ENCODE peak calls at places on chromosome 10, in eight cellular contexts. H is iPS DF 19.7; K is tibial artery; B is NCI-H345; M is naive thymus-derived CD4-positive, alpha-beta T cell; I is fibroblast of pulmonary artery; R is GM19239; U is activated naive CD8-positive, alpha-beta T cell treated with anti-CD3 and anti-CD28 coated beads, Interleukin-2, amount 50 U/mL, for 24 hours. Y is an unnamed sample.

GRCh38 chr10:131006458-131007256 is 304.9 kb downstream of the TCERG1L start:
- DNase-seq in K (no peak), U (no peak), B (no peak), H (no peak), I (no peak), R (no peak), M (no peak), Y (no peak)

GRCh38 chr10:70729763-70730357 is 55.3 kb downstream of the TBATA start:
- DNase-seq in K (no peak), H (no peak), R (no peak), M (no peak), U (no peak), I (peak), B (peak), Y (peak)

GRCh38 chr10:95384011-95384704 is 93.4 kb upstream of the PDLIM1 start:
- DNase-seq in R (no peak), I (no peak), H (no peak), M (no peak), U (no peak), B (no peak), K (no peak), Y (no peak)

GRCh38 chr10:2938869-2939268 is 128.5 kb upstream of the PFKP start:
- DNase-seq in H (no peak), M (no peak), B (no peak), I (peak), K (no peak), R (no peak), U (no peak), Y (no peak)

GRCh38 chr10:31804416-31804815 is 124.2 kb downstream of the ARHGAP12 start:
- DNase-seq in R (no peak), K (no peak), I (no peak), H (no peak), U (no peak), M (no peak), B (no peak), Y (no peak)

GRCh38 chr10:71523756-71524155 is 127.0 kb downstream of the CDH23 start:
- DNase-seq in M (no peak), K (no peak), B (no peak), H (no peak), I (no peak), R (no peak), U (no peak), Y (no peak)

GRCh38 chr10:11713963-11714362 is 28.2 kb upstream of the ECHDC3 start:
- DNase-seq in B (no peak), U (no peak), H (no peak), K (no peak), M (no peak), R (no peak), I (no peak), Y (no peak)

GRCh38 chr10:103491729-103492364 is 1.7 kb upstream of the NEURL1 start:
- DNase-seq in R (no peak), U (no peak), I (peak), H (no peak), M (no peak), B (no peak), K (no peak), Y (peak)

GRCh38 chr10:7354330-7355047 is 56.3 kb downstream of the SFMBT2 start:
- DNase-seq in M (no peak), K (no peak), I (peak), H (no peak), U (no peak), R (no peak), B (no peak), Y (no peak)